ENCODE peak calls at places on chromosome 2, in six cellular contexts. One of them, this sample, is unnamed. For H3K4me1, the result is how much of the 10 kb centered on the place peaks cover.

GRCh38 chr2:189685540-189686229 is 11.2 kb downstream of the ANKAR start:
- DNase-seq in left lung: no peak
- DNase-seq in neural progenitor cell: no peak
- DNase-seq in fibroblast of lung: peak
- DNase-seq in endodermal cell: peak
- DNase-seq in astrocyte: peak
- DNase-seq in this sample: no peak

GRCh38 chr2:24210106-24210455 is 35.2 kb downstream of the FAM228A start:
- DNase-seq in left lung: no peak
- DNase-seq in neural progenitor cell: no peak
- DNase-seq in fibroblast of lung: no peak
- DNase-seq in endodermal cell: no peak
- DNase-seq in astrocyte: no peak
- DNase-seq in this sample: no peak

GRCh38 chr2:217799553-217800432 is 203.0 kb downstream of the TNS1 start:
- DNase-seq in left lung: no peak
- DNase-seq in neural progenitor cell: no peak
- DNase-seq in fibroblast of lung: no peak
- DNase-seq in endodermal cell: peak
- DNase-seq in astrocyte: no peak
- DNase-seq in this sample: no peak

GRCh38 chr2:26112201-26112600 is 60.7 kb upstream of the GAREM2 start:
- DNase-seq in left lung: no peak
- DNase-seq in neural progenitor cell: no peak
- DNase-seq in fibroblast of lung: no peak
- DNase-seq in endodermal cell: no peak
- DNase-seq in astrocyte: no peak
- DNase-seq in this sample: no peak

GRCh38 chr2:47488870-47489584 is 86.1 kb downstream of the MSH2 start:
- DNase-seq in left lung: no peak
- DNase-seq in neural progenitor cell: no peak
- DNase-seq in fibroblast of lung: peak
- DNase-seq in endodermal cell: no peak
- DNase-seq in astrocyte: peak
- DNase-seq in this sample: no peak

GRCh38 chr2:8927510-8928456 is 75.7 kb downstream of the MBOAT2 start:
- DNase-seq in left lung: no peak
- DNase-seq in neural progenitor cell: no peak
- DNase-seq in fibroblast of lung: no peak
- DNase-seq in endodermal cell: no peak
- DNase-seq in astrocyte: no peak
- DNase-seq in this sample: no peak

GRCh38 chr2:234494361-234495075 is 2.4 kb downstream of the ARL4C start:
- DNase-seq in left lung: no peak
- DNase-seq in neural progenitor cell: peak
- DNase-seq in fibroblast of lung: peak
- DNase-seq in endodermal cell: peak
- DNase-seq in astrocyte: peak
- DNase-seq in this sample: peak

GRCh38 chr2:16625201-16625729 is 40.4 kb downstream of the CYRIA start:
- DNase-seq in left lung: peak
- DNase-seq in neural progenitor cell: no peak
- DNase-seq in fibroblast of lung: no peak
- DNase-seq in endodermal cell: peak
- DNase-seq in astrocyte: no peak
- DNase-seq in this sample: peak

GRCh38 chr2:236855866-236856855 is 229.5 kb upstream of the COPS8 start:
- DNase-seq in left lung: no peak
- DNase-seq in neural progenitor cell: peak
- DNase-seq in fibroblast of lung: no peak
- DNase-seq in endodermal cell: peak
- DNase-seq in astrocyte: no peak
- DNase-seq in this sample: no peak

GRCh38 chr2:109239720-109240119 is 110.7 kb downstream of the SH3RF3 start:
- DNase-seq in left lung: no peak
- DNase-seq in neural progenitor cell: no peak
- DNase-seq in fibroblast of lung: peak
- DNase-seq in endodermal cell: no peak
- DNase-seq in astrocyte: peak
- DNase-seq in this sample: no peak

GRCh38 chr2:109238580-109238979 is 109.6 kb downstream of the SH3RF3 start:
- DNase-seq in left lung: peak
- DNase-seq in neural progenitor cell: no peak
- DNase-seq in fibroblast of lung: peak
- DNase-seq in endodermal cell: no peak
- DNase-seq in astrocyte: peak
- DNase-seq in this sample: no peak

GRCh38 chr2:109234355-109234754 is 105.3 kb downstream of the SH3RF3 start:
- DNase-seq in left lung: no peak
- DNase-seq in neural progenitor cell: no peak
- DNase-seq in fibroblast of lung: no peak
- DNase-seq in endodermal cell: no peak
- DNase-seq in astrocyte: no peak
- DNase-seq in this sample: no peak

GRCh38 chr2:109236147-109236546 is 107.1 kb downstream of the SH3RF3 start:
- DNase-seq in left lung: no peak
- DNase-seq in neural progenitor cell: no peak
- DNase-seq in fibroblast of lung: no peak
- DNase-seq in endodermal cell: no peak
- DNase-seq in astrocyte: no peak
- DNase-seq in this sample: no peak

GRCh38 chr2:109237792-109238191 is 108.8 kb downstream of the SH3RF3 start:
- DNase-seq in left lung: no peak
- DNase-seq in neural progenitor cell: no peak
- DNase-seq in fibroblast of lung: no peak
- DNase-seq in endodermal cell: no peak
- DNase-seq in astrocyte: no peak
- DNase-seq in this sample: no peak
- H3K4me1 ChIP-seq in left lung: under half
- H3K4me1 ChIP-seq in neural progenitor cell: under half
- H3K4me1 ChIP-seq in fibroblast of lung: under half
- H3K4me1 ChIP-seq in endodermal cell: under half
- H3K4me1 ChIP-seq in astrocyte: under half
- H3K4me1 ChIP-seq in this sample: under half

DNA sequence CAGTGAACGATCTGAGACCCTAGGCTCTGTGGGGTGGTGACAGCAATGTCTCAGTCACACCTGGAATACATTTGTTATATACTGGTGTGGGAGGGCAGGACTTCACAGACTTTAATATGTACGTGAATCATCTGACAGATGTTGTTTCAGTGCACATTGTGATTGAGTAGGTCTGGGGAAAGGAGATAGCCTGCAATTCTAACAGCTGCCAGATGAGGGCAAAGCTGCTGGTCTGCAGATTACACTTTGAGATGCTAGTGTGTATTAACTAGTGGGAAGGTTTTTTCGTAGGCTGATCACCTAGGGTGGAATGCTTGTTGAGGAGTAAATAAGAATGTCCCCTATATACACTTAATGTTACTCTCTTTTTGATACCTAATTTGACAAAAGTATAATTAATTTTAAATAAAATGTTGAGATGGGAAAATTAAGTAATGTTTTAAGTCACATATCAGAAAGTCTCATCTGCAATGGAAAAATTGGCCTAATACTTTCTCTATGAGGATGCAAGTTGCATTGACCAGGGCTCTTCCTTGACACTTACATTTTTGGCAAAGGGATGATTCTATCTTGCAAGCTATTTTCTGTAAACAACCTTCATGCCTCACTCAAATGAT is 496.9 kb upstream of the HNMT start:
- DNase-seq in left lung: no peak
- DNase-seq in neural progenitor cell: peak
- DNase-seq in fibroblast of lung: peak
- DNase-seq in endodermal cell: peak
- DNase-seq in astrocyte: peak
- DNase-seq in this sample: peak
- TF ChIP-seq CTCF in left lung: peak
- TF ChIP-seq CTCF in neural progenitor cell: peak
- TF ChIP-seq CTCF in fibroblast of lung: peak
- TF ChIP-seq CTCF in endodermal cell: peak
- TF ChIP-seq CTCF in astrocyte: peak
- TF ChIP-seq CTCF in this sample: peak

DNA sequence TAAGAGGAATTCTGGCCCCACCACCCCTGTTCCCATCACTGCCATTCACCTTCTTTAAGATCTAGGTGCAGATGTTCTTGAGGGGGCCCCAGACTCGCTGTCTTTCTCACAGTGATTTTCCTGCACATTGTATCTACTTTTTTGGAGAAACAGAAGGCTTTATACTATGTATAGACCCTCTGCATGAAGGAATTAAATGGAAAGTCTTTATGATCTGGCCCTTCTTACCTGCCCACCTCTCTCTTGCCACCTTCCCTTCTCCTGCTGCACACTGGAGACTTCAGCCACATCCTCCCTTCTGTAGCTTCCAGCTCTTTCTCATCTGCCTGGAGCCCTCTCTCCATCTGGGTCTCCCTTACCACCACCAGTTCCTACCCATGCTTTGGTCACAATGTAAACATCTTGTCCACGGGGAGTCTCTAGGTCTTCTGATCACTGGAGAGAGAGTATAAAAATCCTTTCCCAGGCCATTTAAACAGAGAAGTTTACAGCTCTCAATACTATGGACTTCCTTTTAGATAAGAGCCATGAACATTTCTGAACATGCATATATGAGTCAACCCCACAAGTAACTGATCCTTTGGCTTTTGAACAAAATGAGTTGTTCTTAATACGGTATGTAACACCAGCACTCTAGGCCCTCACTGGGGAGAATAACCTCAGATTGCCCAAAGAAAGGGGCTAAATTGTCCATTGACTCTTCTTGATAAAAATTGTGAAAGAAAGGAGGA is 5.7 kb downstream of the ARHGAP25 start:
- DNase-seq in left lung: no peak
- DNase-seq in neural progenitor cell: no peak
- DNase-seq in fibroblast of lung: peak
- DNase-seq in endodermal cell: no peak
- DNase-seq in astrocyte: peak
- DNase-seq in this sample: peak
- H3K4me1 ChIP-seq in left lung: under half
- H3K4me1 ChIP-seq in neural progenitor cell: under half
- H3K4me1 ChIP-seq in fibroblast of lung: under half
- H3K4me1 ChIP-seq in endodermal cell: under half
- H3K4me1 ChIP-seq in astrocyte: under half
- H3K4me1 ChIP-seq in this sample: under half

DNA sequence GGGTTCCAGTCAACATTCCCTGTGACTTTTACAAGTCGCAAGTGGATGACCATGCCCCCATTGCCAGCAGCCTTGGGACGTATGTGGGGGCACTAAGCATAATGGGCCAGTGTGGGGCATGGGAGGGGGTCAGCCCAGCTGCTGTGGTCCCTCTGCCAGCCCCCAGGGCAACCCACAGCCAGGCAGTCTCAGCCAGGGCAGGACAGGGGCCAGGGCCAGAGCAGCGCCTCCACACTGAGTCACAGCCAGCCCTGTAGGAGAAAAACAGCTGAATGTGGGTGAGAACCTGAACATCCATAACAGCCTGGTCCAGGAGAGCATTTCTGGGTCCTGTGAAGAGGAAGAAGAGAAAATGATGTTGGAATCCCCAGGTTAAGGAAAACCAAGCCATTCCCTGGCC is 173.2 kb downstream of the GFPT1 start:
- DNase-seq in left lung: no peak
- DNase-seq in neural progenitor cell: no peak
- DNase-seq in fibroblast of lung: peak
- DNase-seq in endodermal cell: no peak
- DNase-seq in astrocyte: no peak
- DNase-seq in this sample: no peak
- TF ChIP-seq CTCF in left lung: no peak
- TF ChIP-seq CTCF in neural progenitor cell: no peak
- TF ChIP-seq CTCF in fibroblast of lung: no peak
- TF ChIP-seq CTCF in endodermal cell: no peak
- TF ChIP-seq CTCF in astrocyte: no peak
- TF ChIP-seq CTCF in this sample: no peak

This sample was measured in cardiac muscle cell.